ENCODE peak calls at places on chromosomes 3 and 15, in seven cellular contexts. A is iPS-NIHi11, Y is NCI-H82, D is NAMALWA, R is T-cell, Q is ELR, Z is GM03348. H is an unnamed sample.

GRCh38 chr3:127049390-127049789 is 66.5 kb downstream of the PLXNA1 start:
- DNase-seq in A (peak), Y (no peak), D (no peak), R (no peak), Q (peak), Z (no peak), H (no peak)

GRCh38 chr15:67775265-67775664 is 50.0 kb upstream of the SKOR1 start:
- DNase-seq in A (no peak), Y (no peak), D (no peak), R (no peak), Q (no peak), Z (no peak), H (no peak)

GRCh38 chr15:74213858-74214284 is 11.3 kb upstream of the STRA6 start:
- DNase-seq in A (peak), Y (no peak), D (no peak), R (no peak), Q (no peak), Z (no peak), H (no peak)

GRCh38 chr3:72818092-72818721 is 30.0 kb downstream of the SHQ1 start:
- DNase-seq in A (no peak), Y (peak), D (peak), R (no peak), Q (peak), Z (peak), H (peak)

GRCh38 chr3:99720985-99721632 is 82.7 kb downstream of the COL8A1 start:
- DNase-seq in A (no peak), Y (no peak), D (no peak), R (no peak), Q (peak), Z (no peak), H (peak)

GRCh38 chr3:127304121-127304744 is 16.4 kb upstream of the PRR20G start:
- DNase-seq in A (peak), Y (peak), D (no peak), R (no peak), Q (no peak), Z (no peak), H (no peak)

GRCh38 chr3:43104786-43105185 is 1.1 kb downstream of the POMGNT2 start:
- DNase-seq in A (no peak), Y (no peak), D (no peak), R (no peak), Q (no peak), Z (no peak), H (no peak)

GRCh38 chr3:42830437-42831320 is 21.4 kb downstream of the ACKR2 start:
- DNase-seq in A (peak), Y (peak), D (peak), R (no peak), Q (peak), Z (peak), H (peak)

GRCh38 chr3:150114873-150115570 is 144.3 kb upstream of the PFN2 start:
- DNase-seq in A (no peak), Y (no peak), D (no peak), R (no peak), Q (peak), Z (peak), H (peak)

GRCh38 chr3:34683851-34684250 is 885.4 kb downstream of the PDCD6IP start:
- DNase-seq in A (peak), Y (peak), D (peak), R (no peak), Q (peak), Z (peak), H (peak)

GRCh38 chr3:188583476-188584161 is 429.7 kb downstream of the LPP start:
- DNase-seq in A (no peak), Y (no peak), D (no peak), R (no peak), Q (peak), Z (no peak), H (no peak)

H was measured in HCEC 1CT.